ENCODE peak calls at places on chromosomes 13 and 19, in ten cellular contexts. One of them, this sample, is unnamed.

GRCh38 chr19:810077-810855 is 11.5 kb downstream of the PLPPR3 start:
- DNase-seq in NCI-H1092 treated with DMSO at 0.1 percent for 48 hours: no peak
- DNase-seq in ELF-1: no peak
- DNase-seq in T-helper 9 cell: no peak
- DNase-seq in stomach: no peak
- DNase-seq in EL: no peak
- DNase-seq in PC-9: no peak
- DNase-seq in pancreas: no peak
- DNase-seq in amniotic stem cell: no peak
- DNase-seq in activated CD4-positive, CD25-positive, alpha-beta regulatory T cell: no peak
- DNase-seq in this sample: no peak

GRCh38 chr19:10403137-10404021 is at the start of gene CDC37:
- DNase-seq in NCI-H1092 treated with DMSO at 0.1 percent for 48 hours: peak; percentile 93
- DNase-seq in ELF-1: peak; percentile 98
- DNase-seq in T-helper 9 cell: peak; percentile 98
- DNase-seq in stomach: peak; percentile 99
- DNase-seq in EL: peak; percentile 96
- DNase-seq in PC-9: peak; percentile 90
- DNase-seq in pancreas: peak; percentile 99
- DNase-seq in amniotic stem cell: peak; percentile 89
- DNase-seq in activated CD4-positive, CD25-positive, alpha-beta regulatory T cell: peak; percentile 94
- DNase-seq in this sample: peak; percentile 85

GRCh38 chr19:11418518-11419506 is at the start of gene RGL3:
- DNase-seq in NCI-H1092 treated with DMSO at 0.1 percent for 48 hours: no peak
- DNase-seq in ELF-1: peak; percentile 69
- DNase-seq in T-helper 9 cell: no peak
- DNase-seq in stomach: peak; percentile 77
- DNase-seq in EL: peak; percentile 46
- DNase-seq in PC-9: peak; percentile 56
- DNase-seq in pancreas: peak; percentile 86
- DNase-seq in amniotic stem cell: no peak
- DNase-seq in activated CD4-positive, CD25-positive, alpha-beta regulatory T cell: no peak
- DNase-seq in this sample: no peak

GRCh38 chr13:24254151-24254810 is 55.1 kb upstream of the C1QTNF9 start:
- DNase-seq in NCI-H1092 treated with DMSO at 0.1 percent for 48 hours: no peak
- DNase-seq in ELF-1: no peak
- DNase-seq in T-helper 9 cell: peak; percentile 62
- DNase-seq in stomach: no peak
- DNase-seq in EL: no peak
- DNase-seq in PC-9: no peak
- DNase-seq in pancreas: no peak
- DNase-seq in amniotic stem cell: no peak
- DNase-seq in activated CD4-positive, CD25-positive, alpha-beta regulatory T cell: peak; percentile 11
- DNase-seq in this sample: no peak

GRCh38 chr19:14081797-14082674 is 3.5 kb downstream of the C19orf67 start:
- DNase-seq in NCI-H1092 treated with DMSO at 0.1 percent for 48 hours: no peak
- DNase-seq in ELF-1: no peak
- DNase-seq in T-helper 9 cell: no peak
- DNase-seq in stomach: peak; percentile 45
- DNase-seq in EL: no peak
- DNase-seq in PC-9: no peak
- DNase-seq in pancreas: peak; percentile 76
- DNase-seq in amniotic stem cell: no peak
- DNase-seq in activated CD4-positive, CD25-positive, alpha-beta regulatory T cell: no peak
- DNase-seq in this sample: no peak

GRCh38 chr19:41688098-41688497 is at the start of gene CEACAM7:
- DNase-seq in NCI-H1092 treated with DMSO at 0.1 percent for 48 hours: no peak
- DNase-seq in ELF-1: no peak
- DNase-seq in T-helper 9 cell: no peak
- DNase-seq in stomach: no peak
- DNase-seq in EL: no peak
- DNase-seq in PC-9: no peak
- DNase-seq in pancreas: no peak
- DNase-seq in amniotic stem cell: no peak
- DNase-seq in activated CD4-positive, CD25-positive, alpha-beta regulatory T cell: no peak
- DNase-seq in this sample: no peak

GRCh38 chr13:24127116-24127631 is 33.3 kb upstream of the SPATA13 start:
- DNase-seq in NCI-H1092 treated with DMSO at 0.1 percent for 48 hours: no peak
- DNase-seq in ELF-1: no peak
- DNase-seq in T-helper 9 cell: no peak
- DNase-seq in stomach: peak; percentile 48
- DNase-seq in EL: no peak
- DNase-seq in PC-9: peak; percentile 91
- DNase-seq in pancreas: no peak
- DNase-seq in amniotic stem cell: no peak
- DNase-seq in activated CD4-positive, CD25-positive, alpha-beta regulatory T cell: no peak
- DNase-seq in this sample: no peak

GRCh38 chr19:19670070-19670551 is 1.5 kb downstream of the ZNF101 start:
- DNase-seq in NCI-H1092 treated with DMSO at 0.1 percent for 48 hours: no peak
- DNase-seq in ELF-1: peak; percentile 66
- DNase-seq in T-helper 9 cell: no peak
- DNase-seq in stomach: no peak
- DNase-seq in EL: peak; percentile 21
- DNase-seq in PC-9: no peak
- DNase-seq in pancreas: no peak
- DNase-seq in amniotic stem cell: no peak
- DNase-seq in activated CD4-positive, CD25-positive, alpha-beta regulatory T cell: no peak
- DNase-seq in this sample: no peak

GRCh38 chr19:15584541-15585115 is 30.4 kb upstream of the CYP4F8 start:
- DNase-seq in NCI-H1092 treated with DMSO at 0.1 percent for 48 hours: peak; percentile 46
- DNase-seq in ELF-1: peak; percentile 86
- DNase-seq in T-helper 9 cell: peak; percentile 85
- DNase-seq in stomach: peak; percentile 83
- DNase-seq in EL: peak; percentile 51
- DNase-seq in PC-9: peak; percentile 68
- DNase-seq in pancreas: peak; percentile 98
- DNase-seq in amniotic stem cell: no peak
- DNase-seq in activated CD4-positive, CD25-positive, alpha-beta regulatory T cell: peak; percentile 86
- DNase-seq in this sample: peak; percentile 1

GRCh38 chr13:94414141-94414540 is 65.3 kb downstream of the DCT start:
- DNase-seq in NCI-H1092 treated with DMSO at 0.1 percent for 48 hours: no peak
- DNase-seq in ELF-1: no peak
- DNase-seq in T-helper 9 cell: no peak
- DNase-seq in stomach: no peak
- DNase-seq in EL: no peak
- DNase-seq in PC-9: no peak
- DNase-seq in pancreas: no peak
- DNase-seq in amniotic stem cell: no peak
- DNase-seq in activated CD4-positive, CD25-positive, alpha-beta regulatory T cell: no peak
- DNase-seq in this sample: no peak

GRCh38 chr19:17775245-17775927 is 19.6 kb upstream of the B3GNT3 start:
- DNase-seq in NCI-H1092 treated with DMSO at 0.1 percent for 48 hours: no peak
- DNase-seq in ELF-1: peak; percentile 83
- DNase-seq in T-helper 9 cell: peak; percentile 21
- DNase-seq in stomach: peak; percentile 42
- DNase-seq in EL: peak; percentile 56
- DNase-seq in PC-9: peak; percentile 57
- DNase-seq in pancreas: no peak
- DNase-seq in amniotic stem cell: no peak
- DNase-seq in activated CD4-positive, CD25-positive, alpha-beta regulatory T cell: no peak
- DNase-seq in this sample: no peak

GRCh38 chr13:37216340-37216739 is 110.9 kb upstream of the CSNK1A1L start:
- DNase-seq in NCI-H1092 treated with DMSO at 0.1 percent for 48 hours: no peak
- DNase-seq in ELF-1: no peak
- DNase-seq in T-helper 9 cell: no peak
- DNase-seq in stomach: no peak
- DNase-seq in EL: no peak
- DNase-seq in PC-9: no peak
- DNase-seq in pancreas: no peak
- DNase-seq in amniotic stem cell: no peak
- DNase-seq in activated CD4-positive, CD25-positive, alpha-beta regulatory T cell: no peak
- DNase-seq in this sample: no peak

GRCh38 chr13:50387124-50387581 is 371.9 kb downstream of the KCNRG start:
- DNase-seq in NCI-H1092 treated with DMSO at 0.1 percent for 48 hours: peak; percentile 14
- DNase-seq in ELF-1: peak; percentile 85
- DNase-seq in T-helper 9 cell: peak; percentile 5
- DNase-seq in stomach: peak; percentile 40
- DNase-seq in EL: no peak
- DNase-seq in PC-9: no peak
- DNase-seq in pancreas: peak; percentile 62
- DNase-seq in amniotic stem cell: no peak
- DNase-seq in activated CD4-positive, CD25-positive, alpha-beta regulatory T cell: peak; percentile 1
- DNase-seq in this sample: no peak

GRCh38 chr13:30577381-30577780 is 40.3 kb upstream of the USPL1 start:
- DNase-seq in NCI-H1092 treated with DMSO at 0.1 percent for 48 hours: no peak
- DNase-seq in ELF-1: no peak
- DNase-seq in T-helper 9 cell: peak; percentile 19
- DNase-seq in stomach: no peak
- DNase-seq in EL: peak; percentile 93
- DNase-seq in PC-9: peak; percentile 79
- DNase-seq in pancreas: no peak
- DNase-seq in amniotic stem cell: peak; percentile 32
- DNase-seq in activated CD4-positive, CD25-positive, alpha-beta regulatory T cell: no peak
- DNase-seq in this sample: peak; percentile 76

GRCh38 chr13:34816543-34816942 is 125.5 kb upstream of the NBEA start:
- DNase-seq in NCI-H1092 treated with DMSO at 0.1 percent for 48 hours: no peak
- DNase-seq in ELF-1: no peak
- DNase-seq in T-helper 9 cell: no peak
- DNase-seq in stomach: no peak
- DNase-seq in EL: peak; percentile 35
- DNase-seq in PC-9: no peak
- DNase-seq in pancreas: no peak
- DNase-seq in amniotic stem cell: peak; percentile 59
- DNase-seq in activated CD4-positive, CD25-positive, alpha-beta regulatory T cell: no peak
- DNase-seq in this sample: no peak

GRCh38 chr13:35793823-35794222 is 317.3 kb upstream of the MAB21L1 start:
- DNase-seq in NCI-H1092 treated with DMSO at 0.1 percent for 48 hours: no peak
- DNase-seq in ELF-1: no peak
- DNase-seq in T-helper 9 cell: no peak
- DNase-seq in stomach: no peak
- DNase-seq in EL: no peak
- DNase-seq in PC-9: no peak
- DNase-seq in pancreas: no peak
- DNase-seq in amniotic stem cell: no peak
- DNase-seq in activated CD4-positive, CD25-positive, alpha-beta regulatory T cell: no peak
- DNase-seq in this sample: no peak

GRCh38 chr19:1082928-1083816 is 12.0 kb downstream of the POLR2E start:
- DNase-seq in NCI-H1092 treated with DMSO at 0.1 percent for 48 hours: no peak
- DNase-seq in ELF-1: no peak
- DNase-seq in T-helper 9 cell: no peak
- DNase-seq in stomach: no peak
- DNase-seq in EL: no peak
- DNase-seq in PC-9: no peak
- DNase-seq in pancreas: peak; percentile 61
- DNase-seq in amniotic stem cell: no peak
- DNase-seq in activated CD4-positive, CD25-positive, alpha-beta regulatory T cell: no peak
- DNase-seq in this sample: no peak

GRCh38 chr19:4046362-4046691 is 20.4 kb downstream of the ZBTB7A start:
- DNase-seq in NCI-H1092 treated with DMSO at 0.1 percent for 48 hours: no peak
- DNase-seq in ELF-1: no peak
- DNase-seq in T-helper 9 cell: no peak
- DNase-seq in stomach: no peak
- DNase-seq in EL: no peak
- DNase-seq in PC-9: no peak
- DNase-seq in pancreas: no peak
- DNase-seq in amniotic stem cell: no peak
- DNase-seq in activated CD4-positive, CD25-positive, alpha-beta regulatory T cell: no peak
- DNase-seq in this sample: no peak

GRCh38 chr19:51687791-51688664 is 5.1 kb upstream of the SPACA6 start:
- DNase-seq in NCI-H1092 treated with DMSO at 0.1 percent for 48 hours: peak; percentile 33
- DNase-seq in ELF-1: peak; percentile 83
- DNase-seq in T-helper 9 cell: no peak
- DNase-seq in stomach: peak; percentile 32
- DNase-seq in EL: peak; percentile 79
- DNase-seq in PC-9: peak; percentile 54
- DNase-seq in pancreas: no peak
- DNase-seq in amniotic stem cell: peak; percentile 24
- DNase-seq in activated CD4-positive, CD25-positive, alpha-beta regulatory T cell: no peak
- DNase-seq in this sample: no peak

GRCh38 chr19:2500861-2501260 is 24.9 kb downstream of the GADD45B start:
- DNase-seq in NCI-H1092 treated with DMSO at 0.1 percent for 48 hours: no peak
- DNase-seq in ELF-1: no peak
- DNase-seq in T-helper 9 cell: no peak
- DNase-seq in stomach: no peak
- DNase-seq in EL: no peak
- DNase-seq in PC-9: no peak
- DNase-seq in pancreas: no peak
- DNase-seq in amniotic stem cell: no peak
- DNase-seq in activated CD4-positive, CD25-positive, alpha-beta regulatory T cell: no peak
- DNase-seq in this sample: no peak

GRCh38 chr19:54481326-54481930 is 8.3 kb upstream of the CDC42EP5 start:
- DNase-seq in NCI-H1092 treated with DMSO at 0.1 percent for 48 hours: peak; percentile 22
- DNase-seq in ELF-1: peak; percentile 64
- DNase-seq in T-helper 9 cell: peak; percentile 32
- DNase-seq in stomach: no peak
- DNase-seq in EL: peak; percentile 38
- DNase-seq in PC-9: peak; percentile 32
- DNase-seq in pancreas: no peak
- DNase-seq in amniotic stem cell: peak; percentile 42
- DNase-seq in activated CD4-positive, CD25-positive, alpha-beta regulatory T cell: no peak
- DNase-seq in this sample: no peak

GRCh38 chr19:46193678-46194077 is 35.9 kb upstream of the IGFL1 start:
- DNase-seq in NCI-H1092 treated with DMSO at 0.1 percent for 48 hours: no peak
- DNase-seq in ELF-1: no peak
- DNase-seq in T-helper 9 cell: no peak
- DNase-seq in stomach: no peak
- DNase-seq in EL: no peak
- DNase-seq in PC-9: no peak
- DNase-seq in pancreas: no peak
- DNase-seq in amniotic stem cell: no peak
- DNase-seq in activated CD4-positive, CD25-positive, alpha-beta regulatory T cell: no peak
- DNase-seq in this sample: no peak

GRCh38 chr19:49895566-49896297 is 955 bp downstream of the IL4I1 start:
- DNase-seq in NCI-H1092 treated with DMSO at 0.1 percent for 48 hours: no peak
- DNase-seq in ELF-1: no peak
- DNase-seq in T-helper 9 cell: no peak
- DNase-seq in stomach: no peak
- DNase-seq in EL: no peak
- DNase-seq in PC-9: no peak
- DNase-seq in pancreas: no peak
- DNase-seq in amniotic stem cell: no peak
- DNase-seq in activated CD4-positive, CD25-positive, alpha-beta regulatory T cell: no peak
- DNase-seq in this sample: no peak